ENCODE peak calls at places on chromosomes 6 and 20, in five cellular contexts. E is GM12878, C is SK-N-SH, H is HepG2, W is K562. K is an unnamed sample.

GRCh38 chr6:167091149-167092107 is 31.5 kb upstream of the CCR6 start:
- DNase-seq in H (no peak), C (peak), W (no peak), E (no peak), K (no peak)

GRCh38 chr6:106087548-106088325 is 1.6 kb downstream of the PRDM1 start:
- DNase-seq in C (no peak), E (no peak), H (no peak), W (no peak), K (no peak)

GRCh38 chr6:38646166-38646565 is 6.4 kb upstream of the BTBD9 start:
- DNase-seq in C (no peak), H (no peak), E (no peak), W (no peak), K (no peak)

GRCh38 chr6:75751443-75751842 is 2.4 kb downstream of the MYO6 start:
- DNase-seq in W (no peak), C (no peak), H (no peak), E (no peak), K (no peak)

GRCh38 chr6:52538921-52539354 is 37.9 kb downstream of the TRAM2 start:
- DNase-seq in W (no peak), H (no peak), E (no peak), C (no peak), K (no peak)

GRCh38 chr6:93040375-93040774 is 379.0 kb downstream of the EPHA7 start:
- DNase-seq in W (no peak), E (no peak), H (no peak), C (no peak), K (no peak)

GRCh38 chr6:41392249-41392648 is 56.8 kb downstream of the NCR2 start:
- DNase-seq in W (no peak), H (no peak), E (no peak), C (no peak), K (no peak)

GRCh38 chr6:23927935-23928334 is 198.1 kb upstream of the NRSN1 start:
- DNase-seq in E (no peak), H (no peak), W (no peak), C (no peak), K (no peak)

GRCh38 chr6:37321516-37321915 is 32.3 kb upstream of the RNF8 start:
- DNase-seq in C (no peak), W (no peak), H (no peak), E (no peak), K (no peak)

GRCh38 chr6:152824666-152825065 is 74.1 kb downstream of the VIP start:
- DNase-seq in H (no peak), W (no peak), C (no peak), E (no peak), K (no peak)

DNA sequence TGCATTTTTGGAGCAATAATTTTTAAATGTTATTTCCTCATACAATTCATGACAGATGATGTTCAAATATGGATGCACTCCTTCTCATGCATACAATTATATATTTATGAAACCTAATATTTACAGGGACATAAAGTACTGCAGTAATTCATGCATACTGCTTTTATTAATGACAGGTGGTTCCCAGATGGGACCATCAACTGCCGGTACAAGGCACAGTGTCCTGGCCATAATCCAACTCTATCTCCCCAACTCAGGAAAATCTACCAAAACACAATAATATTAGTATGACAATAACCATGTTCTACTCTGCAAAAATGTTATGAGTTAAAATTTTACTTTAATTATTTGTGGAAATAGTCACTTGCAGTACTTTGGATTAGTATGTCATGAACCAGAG is 77.8 kb downstream of the VIP start:
- DNase-seq in W (no peak), C (peak), E (no peak), H (no peak), K (no peak)
- TF ChIP-seq FOXM1 in W (no peak), C (no peak), E (no peak), H (no peak), K (no peak)

GRCh38 chr6:33944686-33945411 is 141.0 kb upstream of the MLN start:
- DNase-seq in C (no peak), W (peak), E (no peak), H (no peak), K (no peak)
- TF ChIP-seq FOXM1 in C (no peak), W (no peak), E (no peak), H (no peak), K (no peak)

GRCh38 chr20:38883081-38883980 is 42.9 kb upstream of the FAM83D start:
- DNase-seq in H (no peak), C (peak), E (no peak), W (no peak), K (no peak)
- TF ChIP-seq FOXM1 in H (no peak), C (peak), E (no peak), W (no peak), K (no peak)

GRCh38 chr6:112035446-112035845 is 18.5 kb upstream of the CCN6 start:
- DNase-seq in H (no peak), C (no peak), E (no peak), W (no peak), K (no peak)
- TF ChIP-seq FOXM1 in H (no peak), C (no peak), E (no peak), W (no peak), K (no peak)

DNA sequence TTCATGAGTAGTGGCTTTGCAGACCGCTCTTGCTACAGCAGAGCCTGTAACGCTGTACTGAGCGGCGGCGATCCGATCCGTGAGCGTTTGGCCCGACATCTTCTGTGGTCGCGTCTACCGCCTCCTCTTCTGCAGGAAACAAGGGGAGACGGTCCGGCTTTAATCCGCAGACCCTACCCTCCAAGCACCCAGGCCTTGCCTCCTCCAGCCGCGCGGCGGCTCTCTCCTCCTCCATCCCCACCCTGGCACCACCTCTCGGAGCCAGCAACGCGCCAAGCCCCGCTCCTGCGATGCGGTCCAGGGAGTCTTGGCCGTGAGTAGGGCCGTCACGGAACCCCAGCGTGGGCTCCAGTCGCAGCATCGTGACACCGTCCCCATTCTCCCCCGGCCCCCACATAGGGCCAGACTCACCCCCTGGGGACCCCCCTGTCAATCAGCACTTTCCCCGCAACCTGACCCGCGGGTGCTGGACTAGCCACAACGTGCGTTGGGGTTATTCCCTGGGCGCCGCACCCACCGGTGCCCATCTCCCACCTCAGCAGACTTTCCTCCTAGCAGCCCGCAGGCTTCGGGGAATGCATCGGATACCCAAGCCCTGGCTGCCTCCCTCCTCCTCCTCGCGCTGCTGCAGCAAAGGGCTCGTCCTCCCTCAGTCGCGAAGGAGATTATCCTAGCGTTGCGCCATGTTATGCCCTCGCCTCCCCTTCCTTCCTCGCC is 914 bp downstream of the SNAP91 start:
- DNase-seq in C (peak), H (no peak), W (no peak), E (no peak), K (peak)
- TF ChIP-seq FOXM1 in C (no peak), H (no peak), W (no peak), E (no peak), K (no peak)

GRCh38 chr6:12602951-12603710 is 113.4 kb upstream of the PHACTR1 start:
- DNase-seq in H (peak), W (no peak), E (no peak), C (peak), K (peak)
- TF ChIP-seq FOXM1 in H (no peak), W (no peak), E (no peak), C (no peak), K (no peak)

GRCh38 chr6:158143700-158144099 is 24.4 kb downstream of the SERAC1 start:
- DNase-seq in E (no peak), W (peak), H (peak), C (no peak), K (peak)
- TF ChIP-seq FOXM1 in E (no peak), W (no peak), H (no peak), C (no peak), K (no peak)

GRCh38 chr6:11423667-11424066 is 113.9 kb upstream of the TMEM170B start:
- DNase-seq in E (no peak), C (no peak), H (no peak), W (no peak), K (no peak)
- TF ChIP-seq FOXM1 in E (no peak), C (no peak), H (no peak), W (no peak), K (no peak)

DNA sequence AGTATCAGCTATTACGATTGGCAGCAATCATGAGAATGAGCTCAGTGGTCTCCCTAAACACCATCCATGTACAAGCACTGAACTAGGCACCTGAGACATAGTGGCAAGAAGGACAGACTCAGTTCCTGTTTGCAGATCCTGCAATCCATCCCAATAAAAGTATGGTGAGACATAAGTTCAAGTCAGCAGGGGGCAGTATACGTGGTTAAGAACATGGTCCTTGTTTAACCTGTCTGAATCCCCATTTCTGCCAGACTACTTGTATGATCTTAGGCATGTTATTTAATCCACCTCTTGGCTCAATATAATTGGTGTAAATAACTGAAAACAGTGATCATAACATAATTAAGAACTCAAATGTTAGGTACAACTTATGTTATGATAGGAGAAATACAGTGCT is 33.2 kb upstream of the PNISR start:
- DNase-seq in E (no peak), H (peak), C (no peak), W (peak), K (peak)
- TF ChIP-seq FOXM1 in E (no peak), H (no peak), C (no peak), W (no peak), K (no peak)

DNA sequence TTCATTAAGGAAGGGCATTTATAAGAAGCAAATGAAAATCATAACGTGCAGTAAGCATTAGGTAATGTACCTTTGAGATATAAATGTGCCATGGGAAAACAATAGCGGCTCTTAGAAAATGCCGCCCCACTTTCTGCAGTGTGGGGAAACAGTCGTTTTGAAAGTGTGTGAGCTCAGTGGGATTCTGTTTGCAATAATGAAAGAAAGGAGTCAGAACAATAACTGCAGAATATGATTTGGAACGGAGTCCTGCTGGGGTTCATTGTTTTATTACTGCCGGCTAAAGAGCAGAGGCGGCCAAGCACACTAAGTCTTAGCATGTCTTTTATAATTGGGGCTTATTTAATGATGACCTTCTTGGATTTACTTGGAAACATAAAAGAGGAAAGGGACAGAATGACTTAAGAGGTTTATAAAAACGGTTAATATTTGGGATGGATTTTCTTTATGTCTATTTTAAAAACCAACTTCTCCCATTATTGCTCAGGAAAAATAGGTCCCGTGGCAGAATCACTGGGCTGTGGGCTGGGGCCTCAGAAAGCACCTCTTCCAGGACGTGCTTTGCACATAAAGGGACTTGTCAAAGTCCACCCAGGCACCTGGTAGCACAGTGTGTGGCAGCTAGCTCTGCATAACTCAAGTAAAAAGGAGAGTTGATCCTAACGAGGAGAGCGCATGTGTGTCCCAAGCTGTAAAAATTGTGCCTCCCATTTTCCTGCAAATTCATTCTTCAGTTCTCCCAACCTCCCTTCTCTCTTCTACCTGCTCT is 44.0 kb upstream of the SLC22A16 start:
- DNase-seq in H (peak), E (no peak), W (no peak), C (no peak), K (no peak)
- TF ChIP-seq FOXM1 in H (no peak), E (no peak), W (no peak), C (no peak), K (no peak)

K was measured in HEK293T.